ENCODE peak calls at places on chromosomes 7 and 10, in seven cellular contexts. One of them, this sample, is unnamed.

GRCh38 chr7:117562732-117563131 is 82.9 kb downstream of the CFTR start:
- DNase-seq in HCT116: no peak
- DNase-seq in GM23338: no peak
- DNase-seq in breast epithelium: no peak
- DNase-seq in suprapubic skin: no peak
- DNase-seq in H1: no peak
- DNase-seq in GM12878: no peak
- DNase-seq in this sample: no peak

GRCh38 chr10:96276426-96276825 is 5.1 kb upstream of the BLNK start:
- DNase-seq in HCT116: no peak
- DNase-seq in GM23338: no peak
- DNase-seq in breast epithelium: no peak
- DNase-seq in suprapubic skin: no peak
- DNase-seq in H1: no peak
- DNase-seq in GM12878: no peak
- DNase-seq in this sample: no peak

GRCh38 chr7:146865696-146866095 is 749.1 kb downstream of the CNTNAP2 start:
- DNase-seq in HCT116: no peak
- DNase-seq in GM23338: no peak
- DNase-seq in breast epithelium: no peak
- DNase-seq in suprapubic skin: no peak
- DNase-seq in H1: no peak
- DNase-seq in GM12878: no peak
- DNase-seq in this sample: no peak

GRCh38 chr7:134481167-134481566 is 22.3 kb upstream of the AKR1B1 start:
- DNase-seq in HCT116: no peak
- DNase-seq in GM23338: no peak
- DNase-seq in breast epithelium: no peak
- DNase-seq in suprapubic skin: no peak
- DNase-seq in H1: no peak
- DNase-seq in GM12878: no peak
- DNase-seq in this sample: no peak

GRCh38 chr7:123615344-123615743 is 13.7 kb downstream of the ASB15 start:
- DNase-seq in HCT116: no peak
- DNase-seq in GM23338: no peak
- DNase-seq in breast epithelium: no peak
- DNase-seq in suprapubic skin: no peak
- DNase-seq in H1: no peak
- DNase-seq in GM12878: no peak
- DNase-seq in this sample: no peak

GRCh38 chr10:132421377-132422168 is 24.6 kb downstream of the PWWP2B start:
- DNase-seq in HCT116: no peak
- DNase-seq in GM23338: no peak
- DNase-seq in breast epithelium: peak
- DNase-seq in suprapubic skin: no peak
- DNase-seq in H1: no peak
- DNase-seq in GM12878: no peak
- DNase-seq in this sample: no peak

GRCh38 chr10:93745411-93746065 is 12.2 kb upstream of the LGI1 start:
- DNase-seq in HCT116: no peak
- DNase-seq in GM23338: peak
- DNase-seq in breast epithelium: no peak
- DNase-seq in suprapubic skin: no peak
- DNase-seq in H1: peak
- DNase-seq in GM12878: no peak
- DNase-seq in this sample: no peak

GRCh38 chr10:123537188-123537961 is 128.8 kb upstream of the GPR26 start:
- DNase-seq in HCT116: no peak
- DNase-seq in GM23338: no peak
- DNase-seq in breast epithelium: peak
- DNase-seq in suprapubic skin: no peak
- DNase-seq in H1: peak
- DNase-seq in GM12878: no peak
- DNase-seq in this sample: peak

GRCh38 chr10:124302951-124303505 is 115.7 kb downstream of the OAT start:
- DNase-seq in HCT116: no peak
- DNase-seq in GM23338: no peak
- DNase-seq in breast epithelium: no peak
- DNase-seq in suprapubic skin: no peak
- DNase-seq in H1: no peak
- DNase-seq in GM12878: no peak
- DNase-seq in this sample: no peak

GRCh38 chr7:35253680-35254495 is at the start of gene TBX20:
- DNase-seq in HCT116: no peak
- DNase-seq in GM23338: peak
- DNase-seq in breast epithelium: no peak
- DNase-seq in suprapubic skin: no peak
- DNase-seq in H1: peak
- DNase-seq in GM12878: no peak
- DNase-seq in this sample: no peak

GRCh38 chr7:108596560-108596959 is 26.9 kb downstream of the DNAJB9 start:
- DNase-seq in HCT116: no peak
- DNase-seq in GM23338: no peak
- DNase-seq in breast epithelium: no peak
- DNase-seq in suprapubic skin: no peak
- DNase-seq in H1: no peak
- DNase-seq in GM12878: no peak
- DNase-seq in this sample: no peak

GRCh38 chr7:108589874-108590273 is 20.2 kb downstream of the DNAJB9 start:
- DNase-seq in HCT116: no peak
- DNase-seq in GM23338: no peak
- DNase-seq in breast epithelium: no peak
- DNase-seq in suprapubic skin: no peak
- DNase-seq in H1: no peak
- DNase-seq in GM12878: no peak
- DNase-seq in this sample: no peak

GRCh38 chr7:108598153-108598552 is 28.5 kb downstream of the DNAJB9 start:
- DNase-seq in HCT116: no peak
- DNase-seq in GM23338: peak
- DNase-seq in breast epithelium: no peak
- DNase-seq in suprapubic skin: no peak
- DNase-seq in H1: no peak
- DNase-seq in GM12878: no peak
- DNase-seq in this sample: no peak

DNA sequence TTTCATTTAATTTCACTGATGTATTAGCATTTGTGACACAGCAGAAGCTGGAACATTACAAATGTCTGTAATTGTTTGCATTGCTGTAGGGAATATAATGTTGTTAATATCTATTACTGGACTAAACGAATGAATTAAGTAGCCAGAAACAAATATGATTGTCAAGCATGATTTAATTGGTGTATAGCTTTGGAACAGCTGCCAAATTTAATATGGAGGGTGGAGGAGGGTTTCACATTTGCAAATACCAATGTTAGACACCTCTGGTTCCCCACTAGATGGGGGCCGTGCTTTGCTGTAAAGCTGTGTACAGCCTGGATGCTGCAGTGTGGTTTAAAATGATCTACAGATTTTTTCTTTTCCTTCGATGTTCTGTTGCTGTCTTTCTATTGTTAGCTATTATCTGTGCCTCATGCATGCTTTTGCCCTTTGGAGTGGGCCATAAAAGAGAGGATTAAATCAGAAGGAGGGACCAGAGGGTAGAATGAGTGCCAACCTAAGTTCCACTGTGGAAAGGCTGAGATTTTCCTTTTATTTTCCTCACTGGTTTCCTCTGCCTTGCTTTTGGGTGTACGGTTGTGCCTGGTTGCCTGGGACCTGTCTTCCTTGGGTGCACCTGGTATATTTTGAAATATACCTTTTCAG is 23.1 kb downstream of the DNAJB9 start:
- DNase-seq in HCT116: no peak
- DNase-seq in GM23338: no peak
- DNase-seq in breast epithelium: no peak
- DNase-seq in suprapubic skin: no peak
- DNase-seq in H1: no peak
- DNase-seq in GM12878: no peak
- DNase-seq in this sample: no peak
- TF ChIP-seq CTCF in HCT116: no peak
- TF ChIP-seq CTCF in GM23338: peak
- TF ChIP-seq CTCF in breast epithelium: no peak
- TF ChIP-seq CTCF in suprapubic skin: no peak
- TF ChIP-seq CTCF in H1: peak
- TF ChIP-seq CTCF in GM12878: peak
- TF ChIP-seq CTCF in this sample: no peak

GRCh38 chr7:149772821-149773425 is 465 bp downstream of the ZNF467 start:
- DNase-seq in HCT116: no peak
- DNase-seq in GM23338: peak
- DNase-seq in breast epithelium: no peak
- DNase-seq in suprapubic skin: no peak
- DNase-seq in H1: peak
- DNase-seq in GM12878: no peak
- DNase-seq in this sample: no peak

GRCh38 chr7:149772236-149772820 is 1.1 kb downstream of the ZNF467 start:
- DNase-seq in HCT116: no peak
- DNase-seq in GM23338: peak
- DNase-seq in breast epithelium: no peak
- DNase-seq in suprapubic skin: no peak
- DNase-seq in H1: peak
- DNase-seq in GM12878: no peak
- DNase-seq in this sample: no peak

GRCh38 chr7:149774237-149775175 is 1.1 kb upstream of the ZNF467 start:
- DNase-seq in HCT116: no peak
- DNase-seq in GM23338: peak
- DNase-seq in breast epithelium: no peak
- DNase-seq in suprapubic skin: no peak
- DNase-seq in H1: no peak
- DNase-seq in GM12878: no peak
- DNase-seq in this sample: no peak

GRCh38 chr7:149775176-149775556 is 1.8 kb upstream of the ZNF467 start:
- DNase-seq in HCT116: no peak
- DNase-seq in GM23338: no peak
- DNase-seq in breast epithelium: no peak
- DNase-seq in suprapubic skin: no peak
- DNase-seq in H1: no peak
- DNase-seq in GM12878: no peak
- DNase-seq in this sample: no peak

DNA sequence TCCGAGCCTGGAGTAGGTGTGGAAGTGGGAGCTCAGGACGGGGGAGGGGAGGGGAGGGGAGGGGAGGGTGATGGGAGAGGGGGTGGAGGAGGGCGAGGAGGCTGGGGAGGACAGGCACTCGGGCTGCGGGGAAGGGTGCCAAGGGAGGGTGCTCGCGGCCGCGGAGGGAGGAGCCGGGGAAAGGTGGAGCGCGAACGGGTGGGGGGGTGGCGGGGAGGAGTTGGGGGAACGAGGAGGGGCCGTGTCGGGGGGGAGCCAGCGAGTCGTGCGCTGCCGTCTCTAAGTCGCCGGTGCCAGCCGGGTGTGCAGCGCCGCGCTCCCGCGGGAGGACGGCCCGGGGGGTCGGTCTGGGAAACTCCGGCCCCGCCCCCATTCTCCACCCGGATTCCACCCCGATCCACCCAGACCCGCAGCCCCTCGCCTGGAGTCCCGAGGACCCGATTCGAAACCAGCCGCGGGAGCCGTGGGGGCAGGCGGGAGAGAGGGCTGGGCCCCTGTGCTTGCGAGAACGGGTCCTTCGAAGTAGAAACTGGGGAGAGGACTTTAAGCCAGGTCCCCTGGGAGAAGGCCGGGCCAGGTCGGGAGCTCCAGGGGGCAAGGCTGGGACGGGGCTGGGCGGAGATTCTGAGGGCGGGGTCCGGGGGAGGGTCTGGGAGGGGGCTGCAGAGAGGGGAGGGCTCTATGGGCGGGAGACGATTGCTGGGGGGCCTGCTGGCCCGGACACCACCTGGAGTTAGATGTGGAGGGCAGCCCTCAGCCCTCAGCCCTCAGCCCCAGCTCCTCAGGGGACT is at the start of gene ZNF467:
- DNase-seq in HCT116: no peak
- DNase-seq in GM23338: peak
- DNase-seq in breast epithelium: peak
- DNase-seq in suprapubic skin: peak
- DNase-seq in H1: no peak
- DNase-seq in GM12878: no peak
- DNase-seq in this sample: no peak
- H3K27ac ChIP-seq in HCT116: peak
- H3K27ac ChIP-seq in GM23338: no peak
- H3K27ac ChIP-seq in breast epithelium: peak
- H3K27ac ChIP-seq in suprapubic skin: peak
- H3K27ac ChIP-seq in H1: no peak
- H3K27ac ChIP-seq in GM12878: no peak
- H3K27ac ChIP-seq in this sample: peak

GRCh38 chr10:128896183-128896805 is 570.7 kb upstream of the MGMT start:
- DNase-seq in HCT116: no peak
- DNase-seq in GM23338: no peak
- DNase-seq in breast epithelium: no peak
- DNase-seq in suprapubic skin: no peak
- DNase-seq in H1: no peak
- DNase-seq in GM12878: no peak
- DNase-seq in this sample: no peak
- TF ChIP-seq POLR2AphosphoS5 in HCT116: no peak
- TF ChIP-seq POLR2AphosphoS5 in GM23338: no peak
- TF ChIP-seq POLR2AphosphoS5 in breast epithelium: no peak
- TF ChIP-seq POLR2AphosphoS5 in suprapubic skin: no peak
- TF ChIP-seq POLR2AphosphoS5 in H1: no peak
- TF ChIP-seq POLR2AphosphoS5 in GM12878: no peak
- TF ChIP-seq POLR2AphosphoS5 in this sample: no peak

GRCh38 chr10:17453377-17454091 is 861 bp downstream of the ST8SIA6 start:
- DNase-seq in HCT116: no peak
- DNase-seq in GM23338: peak
- DNase-seq in breast epithelium: peak
- DNase-seq in suprapubic skin: peak
- DNase-seq in H1: peak
- DNase-seq in GM12878: no peak
- DNase-seq in this sample: no peak

GRCh38 chr10:17453035-17453376 is 1.4 kb downstream of the ST8SIA6 start:
- DNase-seq in HCT116: no peak
- DNase-seq in GM23338: no peak
- DNase-seq in breast epithelium: no peak
- DNase-seq in suprapubic skin: no peak
- DNase-seq in H1: no peak
- DNase-seq in GM12878: no peak
- DNase-seq in this sample: no peak

GRCh38 chr10:17454801-17455520 is 566 bp upstream of the ST8SIA6 start:
- DNase-seq in HCT116: peak
- DNase-seq in GM23338: no peak
- DNase-seq in breast epithelium: no peak
- DNase-seq in suprapubic skin: no peak
- DNase-seq in H1: no peak
- DNase-seq in GM12878: no peak
- DNase-seq in this sample: no peak

GRCh38 chr10:17456032-17456548 is 1.7 kb upstream of the ST8SIA6 start:
- DNase-seq in HCT116: no peak
- DNase-seq in GM23338: no peak
- DNase-seq in breast epithelium: no peak
- DNase-seq in suprapubic skin: no peak
- DNase-seq in H1: no peak
- DNase-seq in GM12878: no peak
- DNase-seq in this sample: no peak

DNA sequence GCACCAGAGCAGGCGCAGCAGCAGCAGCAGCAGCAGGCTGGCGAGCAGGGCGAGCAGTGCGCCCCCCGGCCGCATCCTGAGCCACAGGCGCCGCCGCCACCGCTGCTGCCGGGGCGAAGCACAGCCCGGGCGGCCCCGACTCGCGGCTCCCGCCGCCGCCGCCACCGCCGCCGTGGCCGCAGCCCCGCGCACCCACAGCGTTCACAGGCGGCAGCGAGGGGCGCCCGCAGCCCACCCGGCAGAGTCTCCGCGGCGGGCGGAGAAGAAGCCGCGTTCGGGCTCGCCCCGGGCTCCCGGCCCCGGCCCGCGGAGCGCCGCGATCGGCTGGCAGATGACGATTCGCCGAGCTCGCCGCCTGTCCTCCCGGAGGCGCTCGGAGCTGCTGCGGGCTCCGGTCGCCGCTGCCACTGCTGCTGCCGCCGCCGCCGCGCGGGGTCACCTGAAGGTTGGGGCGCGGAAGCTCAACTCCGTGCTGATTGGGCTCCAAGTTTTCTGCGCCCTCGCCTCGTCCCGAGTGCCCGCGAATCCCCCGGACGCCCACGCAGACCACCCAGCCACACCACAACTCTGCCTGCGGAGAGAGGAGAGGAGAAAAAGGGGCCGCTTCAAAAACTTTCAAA is at the start of gene ST8SIA6:
- DNase-seq in HCT116: no peak
- DNase-seq in GM23338: peak
- DNase-seq in breast epithelium: no peak
- DNase-seq in suprapubic skin: no peak
- DNase-seq in H1: peak
- DNase-seq in GM12878: no peak
- DNase-seq in this sample: no peak
- TF ChIP-seq CTCF in HCT116: no peak
- TF ChIP-seq CTCF in GM23338: no peak
- TF ChIP-seq CTCF in breast epithelium: no peak
- TF ChIP-seq CTCF in suprapubic skin: no peak
- TF ChIP-seq CTCF in H1: no peak
- TF ChIP-seq CTCF in GM12878: no peak
- TF ChIP-seq CTCF in this sample: no peak